ENCODE peak calls at places on chromosomes 12 and 14, in six cellular contexts. Z, I, O, R, U and J are unnamed samples.

GRCh38 chr14:94079891-94080605 is 954 bp downstream of the DDX24 start:
- DNase-seq in Z (no peak), I (peak), O (no peak), R (no peak), U (no peak), J (no peak)

GRCh38 chr14:83347874-83348273 is 1814.2 kb upstream of the SEL1L start:
- DNase-seq in Z (no peak), I (no peak), O (no peak), R (no peak), U (no peak), J (no peak)

GRCh38 chr14:52025310-52025709 is 36.0 kb downstream of the RTRAF start:
- DNase-seq in Z (no peak), I (peak), O (no peak), R (peak), U (peak), J (no peak)

GRCh38 chr12:47317182-47317915 is 237.6 kb upstream of the AMIGO2 start:
- DNase-seq in Z (no peak), I (no peak), O (no peak), R (peak), U (no peak), J (no peak)

GRCh38 chr14:105879867-105880561 is 353.6 kb downstream of the TMEM121 start:
- DNase-seq in Z (peak), I (no peak), O (peak), R (no peak), U (no peak), J (no peak)

GRCh38 chr14:104389326-104390220 is 190.0 kb upstream of the C14orf180 start:
- DNase-seq in Z (no peak), I (no peak), O (no peak), R (no peak), U (no peak), J (no peak)

GRCh38 chr14:57464013-57464730 is 29.5 kb downstream of the CCDC198 start:
- DNase-seq in Z (no peak), I (no peak), O (no peak), R (no peak), U (no peak), J (no peak)

GRCh38 chr12:98741615-98742265 is 96.7 kb downstream of the APAF1 start:
- DNase-seq in Z (no peak), I (no peak), O (peak), R (no peak), U (no peak), J (no peak)

GRCh38 chr12:60980558-60980957 is 1279.6 kb upstream of the USP15 start:
- DNase-seq in Z (no peak), I (no peak), O (no peak), R (no peak), U (no peak), J (no peak)

GRCh38 chr12:60981473-60981872 is 1278.7 kb upstream of the USP15 start:
- DNase-seq in Z (no peak), I (no peak), O (no peak), R (no peak), U (no peak), J (no peak)

GRCh38 chr12:60977966-60978365 is 1282.2 kb upstream of the USP15 start:
- DNase-seq in Z (no peak), I (no peak), O (no peak), R (no peak), U (no peak), J (no peak)
- TF ChIP-seq CTCF in Z (no peak), I (no peak), O (no peak), R (no peak), U (no peak), J (no peak)

GRCh38 chr12:121224591-121224990 is 14.7 kb downstream of the P2RX4 start:
- DNase-seq in Z (no peak), I (no peak), O (no peak), R (no peak), U (no peak), J (no peak)

GRCh38 chr12:121226399-121226798 is 16.5 kb downstream of the P2RX4 start:
- DNase-seq in Z (no peak), I (no peak), O (no peak), R (no peak), U (no peak), J (no peak)

GRCh38 chr12:121222847-121223246 is 12.9 kb downstream of the P2RX4 start:
- DNase-seq in Z (no peak), I (no peak), O (no peak), R (no peak), U (no peak), J (no peak)

GRCh38 chr12:121223947-121224285 is 14.0 kb downstream of the P2RX4 start:
- DNase-seq in Z (no peak), I (no peak), O (no peak), R (no peak), U (no peak), J (no peak)

GRCh38 chr12:121223283-121223946 is 13.5 kb downstream of the P2RX4 start:
- DNase-seq in Z (peak), I (no peak), O (no peak), R (peak), U (no peak), J (peak)
- TF ChIP-seq CTCF in Z (peak), I (peak), O (no peak), R (peak), U (no peak), J (peak)

GRCh38 chr12:65565601-65566560 is 258.4 kb upstream of the HMGA2 start:
- DNase-seq in Z (no peak), I (peak), O (no peak), R (peak), U (peak), J (no peak)
- TF ChIP-seq CTCF in Z (no peak), I (no peak), O (no peak), R (peak), U (no peak), J (no peak)

DNA sequence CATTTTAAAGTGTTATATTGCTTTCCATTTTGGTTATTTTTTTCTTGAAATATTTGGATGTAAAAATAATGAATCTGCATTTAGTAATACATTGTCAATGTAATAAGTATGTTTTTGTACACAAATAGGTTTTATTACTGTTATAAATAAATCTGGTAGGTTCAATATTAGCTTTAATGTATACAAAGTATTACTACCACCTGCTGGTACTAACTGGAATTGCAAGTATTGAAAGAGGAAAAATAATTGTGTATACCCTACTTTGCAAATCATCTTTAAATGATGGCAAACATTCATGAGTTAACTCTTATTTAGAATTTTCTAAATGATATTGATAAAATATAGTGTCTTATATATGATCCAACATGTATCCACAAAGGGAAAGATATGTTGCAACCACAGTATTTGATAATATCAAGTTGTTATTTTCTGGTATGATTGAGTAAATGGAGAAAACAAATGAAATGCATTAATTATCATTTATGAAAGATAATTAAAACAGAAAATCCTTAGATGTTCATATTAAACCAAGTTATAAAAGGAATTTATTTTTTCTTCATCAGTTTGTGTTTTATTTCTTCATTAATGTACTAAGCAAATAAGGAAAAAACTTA is 3.2 kb downstream of the OR4K2 start:
- DNase-seq in Z (no peak), I (peak), O (no peak), R (no peak), U (no peak), J (no peak)
- TF ChIP-seq CTCF in Z (peak), I (peak), O (peak), R (peak), U (no peak), J (peak)

GRCh38 chr14:99612065-99612736 is 8.2 kb upstream of the CCDC85C start:
- DNase-seq in Z (peak), I (no peak), O (no peak), R (no peak), U (no peak), J (peak)

GRCh38 chr14:99606359-99606758 is 2.4 kb upstream of the CCDC85C start:
- DNase-seq in Z (no peak), I (no peak), O (no peak), R (no peak), U (no peak), J (no peak)

GRCh38 chr14:99608591-99608990 is 4.6 kb upstream of the CCDC85C start:
- DNase-seq in Z (no peak), I (no peak), O (no peak), R (no peak), U (no peak), J (no peak)

GRCh38 chr14:99611639-99612038 is 7.6 kb upstream of the CCDC85C start:
- DNase-seq in Z (no peak), I (no peak), O (no peak), R (no peak), U (no peak), J (no peak)

GRCh38 chr14:99609245-99610117 is 5.5 kb upstream of the CCDC85C start:
- DNase-seq in Z (peak), I (peak), O (no peak), R (no peak), U (no peak), J (no peak)
- TF ChIP-seq CTCF in Z (peak), I (peak), O (no peak), R (peak), U (no peak), J (no peak)

DNA sequence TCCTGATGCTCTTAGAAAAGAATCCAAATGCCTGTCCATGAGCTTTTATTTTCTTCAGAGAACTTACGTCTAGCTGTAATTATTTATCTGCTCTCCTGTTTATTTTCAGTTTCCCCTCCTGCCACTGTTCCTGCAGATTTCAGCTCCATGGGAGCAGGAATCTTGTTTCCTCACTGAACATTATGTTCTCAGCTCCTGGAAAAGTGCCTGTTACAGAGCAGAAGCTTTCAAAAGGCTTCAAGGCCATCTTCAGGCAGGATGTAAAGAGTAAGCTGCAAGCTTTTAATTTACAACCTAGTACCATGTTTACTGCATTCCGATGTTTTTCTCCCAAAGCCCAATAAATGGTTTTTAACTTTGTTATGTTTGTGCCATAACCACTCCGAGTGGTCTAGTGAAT is 98.4 kb upstream of the BTG1 start:
- DNase-seq in Z (no peak), I (peak), O (no peak), R (no peak), U (peak), J (peak)
- TF ChIP-seq CTCF in Z (no peak), I (peak), O (no peak), R (no peak), U (no peak), J (no peak)

DNA sequence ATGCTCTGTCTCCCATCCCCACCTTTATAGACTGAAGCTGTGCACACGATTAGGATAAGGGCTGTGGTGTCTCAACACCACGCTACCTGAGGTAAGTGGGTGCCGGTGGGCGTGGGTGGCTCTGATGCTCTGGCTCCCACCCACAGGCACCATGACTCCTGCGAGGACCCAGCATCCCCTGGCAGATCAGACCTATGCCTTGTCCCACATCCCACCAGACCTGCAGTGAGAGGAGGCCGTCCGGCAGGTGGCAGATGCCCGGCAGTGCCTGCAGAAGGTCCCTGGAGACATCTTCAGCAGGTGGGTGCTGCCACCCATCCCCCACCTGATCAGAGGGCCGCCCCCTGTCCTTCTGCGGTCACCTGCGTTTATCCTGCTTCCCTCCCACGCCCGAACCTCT is 104.4 kb upstream of the PRB2 start:
- DNase-seq in Z (no peak), I (no peak), O (no peak), R (no peak), U (no peak), J (no peak)
- TF ChIP-seq CTCF in Z (no peak), I (no peak), O (no peak), R (no peak), U (no peak), J (no peak)

GRCh38 chr12:26331960-26332359 is 136.6 kb downstream of the SSPN start:
- DNase-seq in Z (no peak), I (no peak), O (no peak), R (no peak), U (no peak), J (no peak)

GRCh38 chr12:26327975-26328635 is 132.7 kb downstream of the SSPN start:
- DNase-seq in Z (no peak), I (no peak), O (no peak), R (no peak), U (no peak), J (no peak)
- TF ChIP-seq CTCF in Z (no peak), I (no peak), O (no peak), R (no peak), U (no peak), J (no peak)